ENCODE peak calls at places on chromosomes 12 and 14, in four cellular contexts. P, W, Q and A are unnamed samples.
A peak's percentile ranks its signal among the peaks of the same experiment; 100 is the strongest.

GRCh38 chr12:2625267-2625666 is 169.5 kb upstream of the FKBP4 start:
- DNase-seq in P (no peak), Q (no peak), W (no peak), A (no peak)

GRCh38 chr14:104794641-104795467 is 694 bp downstream of the AKT1 start:
- DNase-seq in P (peak; percentile 59), Q (peak; percentile 14), W (peak; percentile 49), A (peak; percentile 85)

GRCh38 chr12:98084950-98085349 is 430.4 kb upstream of the TMPO start:
- DNase-seq in W (no peak), P (peak; percentile 18), Q (no peak), A (no peak)

GRCh38 chr14:57227083-57227482 is 41.6 kb downstream of the EXOC5 start:
- DNase-seq in P (no peak), Q (no peak), W (no peak), A (no peak)

GRCh38 chr12:15227004-15227679 is 5.9 kb upstream of the RERG start:
- DNase-seq in Q (peak; percentile 65), W (peak; percentile 24), P (peak; percentile 41), A (peak; percentile 50)

GRCh38 chr12:131008461-131009270 is 55.0 kb downstream of the ADGRD1 start:
- DNase-seq in W (no peak), Q (no peak), P (no peak), A (no peak)

GRCh38 chr14:54864526-54864925 is 38.1 kb downstream of the GCH1 start:
- DNase-seq in Q (no peak), W (no peak), P (no peak), A (no peak)

GRCh38 chr14:75142494-75142893 is 15.6 kb upstream of the NEK9 start:
- DNase-seq in Q (no peak), P (no peak), W (no peak), A (no peak)

GRCh38 chr14:63781686-63782085 is 53.8 kb upstream of the SGPP1 start:
- DNase-seq in P (no peak), Q (no peak), W (no peak), A (no peak)

GRCh38 chr12:75308279-75308678 is 21.8 kb downstream of the CAPS2 start:
- DNase-seq in W (no peak), P (no peak), Q (no peak), A (no peak)

GRCh38 chr14:49972840-49973239 is 80.0 kb downstream of the ARF6 start:
- DNase-seq in W (peak; percentile 71), P (no peak), Q (peak; percentile 92), A (no peak)

GRCh38 chr12:131836193-131836592 is 8.0 kb downstream of the MMP17 start:
- DNase-seq in P (no peak), W (no peak), Q (peak; percentile 19), A (no peak)

GRCh38 chr14:92649934-92650545 is 98.4 kb downstream of the LGMN start:
- DNase-seq in Q (peak; percentile 51), W (peak; percentile 82), P (no peak), A (no peak)

GRCh38 chr14:104353921-104354701 is 215.7 kb downstream of the KIF26A start:
- DNase-seq in Q (no peak), W (no peak), P (no peak), A (no peak)

GRCh38 chr14:103740991-103741689 is 25.5 kb downstream of the ZFYVE21 start:
- DNase-seq in W (peak; percentile 56), Q (no peak), P (no peak), A (no peak)

GRCh38 chr12:1080520-1081223 is 89.6 kb downstream of the ERC1 start:
- DNase-seq in W (no peak), Q (no peak), P (no peak), A (no peak)

GRCh38 chr12:50572275-50572674 is 67.5 kb downstream of the DIP2B start:
- DNase-seq in Q (peak; percentile 58), W (peak; percentile 76), P (no peak), A (no peak)

GRCh38 chr12:23536293-23536692 is 413.2 kb downstream of the SOX5 start:
- DNase-seq in Q (no peak), P (no peak), W (no peak), A (no peak)

GRCh38 chr12:64171715-64172114 is 50.4 kb downstream of the KICS2 start:
- DNase-seq in Q (peak; percentile 55), W (peak; percentile 76), P (no peak), A (no peak)

GRCh38 chr12:120432772-120433525 is 5.0 kb upstream of the COX6A1 start:
- DNase-seq in Q (no peak), W (no peak), P (no peak), A (no peak)

GRCh38 chr12:52603314-52603713 is 2.1 kb upstream of the KRT72 start:
- DNase-seq in W (no peak), P (no peak), Q (no peak), A (no peak)

GRCh38 chr12:31832740-31833540 is 104.1 kb upstream of the AMN1 start:
- DNase-seq in Q (no peak), W (no peak), P (no peak), A (no peak)

GRCh38 chr14:75201087-75201486 is 24.7 kb upstream of the TMED10 start:
- DNase-seq in W (no peak), Q (no peak), P (no peak), A (no peak)

GRCh38 chr14:31945074-31945613 is 132.0 kb upstream of the ARHGAP5 start:
- DNase-seq in Q (no peak), W (no peak), P (no peak), A (no peak)

GRCh38 chr12:38954119-38954746 is 48.8 kb upstream of the CPNE8 start:
- DNase-seq in P (no peak), Q (no peak), W (no peak), A (no peak)

GRCh38 chr12:62106547-62107175 is 153.5 kb upstream of the USP15 start:
- DNase-seq in W (no peak), Q (no peak), P (peak; percentile 6), A (no peak)

GRCh38 chr12:68359669-68360068 is 27.5 kb upstream of the MDM1 start:
- DNase-seq in Q (no peak), W (no peak), P (no peak), A (no peak)

GRCh38 chr12:30902606-30903005 is 23.9 kb upstream of the TSPAN11 start:
- DNase-seq in P (no peak), W (no peak), Q (no peak), A (no peak)